ENCODE peak calls at places on chromosome 11, in ten cellular contexts. S is tibial artery; U is cardiac muscle cell; M is body of pancreas; B is A549; N is endothelial cell of umbilical vein; Q is CD8-positive, alpha-beta T cell; L is right atrium auricular region; H is heart right ventricle; K is MM.1S. Y is an unnamed sample.

GRCh38 chr11:31106963-31107576 is 262.5 kb downstream of the DCDC1 start:
- DNase-seq in S (peak), U (peak), M (peak), B (peak), N (peak), Q (no peak), L (peak), H (peak), K (peak), Y (peak)

GRCh38 chr11:48110509-48110766 is 106.2 kb upstream of the OR4B1 start:
- DNase-seq in S (no peak), U (no peak), M (no peak), B (no peak), N (no peak), Q (no peak), L (no peak), H (no peak), K (no peak), Y (no peak)

GRCh38 chr11:69352181-69352580 is 58.2 kb downstream of the MYEOV start:
- DNase-seq in S (no peak), U (no peak), M (no peak), B (no peak), N (peak), Q (no peak), L (peak), H (no peak), K (no peak), Y (no peak)

GRCh38 chr11:65870706-65871681 is 1.6 kb downstream of the EFEMP2 start:
- DNase-seq in S (no peak), U (no peak), M (no peak), B (no peak), N (no peak), Q (no peak), L (no peak), H (peak), K (peak), Y (peak)

GRCh38 chr11:87355614-87356013 is 317.9 kb downstream of the TMEM135 start:
- DNase-seq in S (no peak), U (no peak), M (no peak), B (no peak), N (no peak), Q (no peak), L (no peak), H (no peak), K (peak), Y (no peak)

GRCh38 chr11:131943296-131943695 is 572.9 kb downstream of the NTM start:
- DNase-seq in S (no peak), U (no peak), M (no peak), B (no peak), N (no peak), Q (no peak), L (no peak), H (no peak), K (no peak), Y (no peak)

GRCh38 chr11:129320485-129320884 is 55.2 kb upstream of the BARX2 start:
- DNase-seq in S (no peak), U (no peak), M (no peak), B (no peak), N (no peak), Q (no peak), L (no peak), H (no peak), K (no peak), Y (no peak)

GRCh38 chr11:83008581-83008923 is 63.1 kb downstream of the RAB30 start:
- DNase-seq in S (no peak), U (no peak), M (no peak), B (no peak), N (no peak), Q (no peak), L (no peak), H (no peak), K (no peak), Y (no peak)

GRCh38 chr11:118643995-118644345 is 35.5 kb downstream of the TREH start:
- DNase-seq in S (no peak), U (no peak), M (no peak), B (no peak), N (no peak), Q (no peak), L (no peak), H (no peak), K (no peak), Y (no peak)

DNA sequence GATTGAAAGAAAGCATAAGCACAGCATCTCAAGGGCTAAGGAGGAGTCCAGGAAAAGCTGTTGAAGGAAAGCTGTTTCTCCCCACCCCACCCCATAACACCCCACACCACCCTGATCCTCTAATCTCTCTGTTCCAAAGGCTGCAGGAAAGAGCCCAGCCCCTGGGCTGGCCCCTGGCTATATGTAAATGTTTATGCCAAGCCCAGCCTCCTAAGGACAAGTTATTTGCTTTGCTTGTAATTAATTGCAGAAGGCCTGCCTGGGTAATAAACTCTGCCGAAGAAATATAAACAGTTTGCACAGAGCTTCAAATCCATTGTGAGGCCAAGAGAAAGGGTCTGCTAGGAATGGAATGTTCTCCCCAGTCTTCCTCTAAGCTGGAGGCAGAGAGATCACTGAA is 21.2 kb downstream of the ARRB1 start:
- DNase-seq in S (no peak), U (no peak), M (no peak), B (no peak), N (peak), Q (no peak), L (no peak), H (no peak), K (no peak), Y (no peak)
- H3K27ac ChIP-seq in S (no peak), U (no peak), M (no peak), B (no peak), N (no peak), Q (no peak), L (no peak), H (no peak), K (no peak), Y (peak)

DNA sequence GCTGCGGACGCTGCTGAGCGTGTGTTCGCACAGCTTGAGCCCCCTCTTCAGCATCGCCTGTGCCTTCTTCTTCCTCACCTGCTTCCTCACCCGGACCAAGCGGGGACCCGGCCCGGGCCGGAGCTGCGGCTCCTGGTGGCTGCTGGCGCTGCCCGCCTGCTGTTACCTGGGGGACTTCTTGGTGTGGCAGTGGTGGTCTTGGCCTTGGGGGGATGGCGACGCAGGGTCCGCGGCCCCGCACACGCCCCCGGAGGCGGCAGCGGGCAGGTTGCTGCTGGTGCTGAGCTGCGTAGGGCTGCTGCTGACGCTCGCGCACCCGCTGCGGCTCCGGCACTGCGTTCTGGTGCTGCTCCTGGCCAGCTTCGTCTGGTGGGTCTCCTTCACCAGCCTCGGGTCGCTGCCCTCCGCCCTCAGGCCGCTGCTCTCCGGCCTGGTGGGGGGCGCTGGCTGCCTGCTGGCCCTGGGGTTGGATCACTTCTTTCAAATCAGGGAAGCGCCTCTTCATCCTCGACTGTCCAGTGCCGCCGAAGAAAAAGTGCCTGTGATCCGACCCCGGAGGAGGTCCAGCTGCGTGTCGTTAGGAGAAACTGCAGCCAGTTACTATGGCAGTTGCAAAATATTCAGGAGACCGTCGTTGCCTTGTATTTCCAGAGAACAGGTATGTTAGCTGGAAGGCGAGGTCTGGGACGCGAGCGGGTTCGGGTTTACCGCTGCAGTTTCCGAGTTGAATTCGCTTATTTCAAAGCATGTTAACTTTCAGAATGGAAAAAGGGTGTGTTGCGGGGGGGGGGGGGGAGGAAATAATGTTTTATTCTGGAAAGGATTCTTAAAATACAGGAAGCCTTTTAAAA is 1.0 kb downstream of the PDE3B start:
- DNase-seq in S (peak), U (peak), M (peak), B (peak), N (peak), Q (peak), L (no peak), H (peak), K (peak), Y (peak)
- H3K27ac ChIP-seq in S (no peak), U (peak), M (peak), B (peak), N (no peak), Q (peak), L (peak), H (peak), K (peak), Y (no peak)

GRCh38 chr11:833114-833791 is 501 bp downstream of the CD151 start:
- DNase-seq in S (no peak), U (peak), M (peak), B (peak), N (peak), Q (no peak), L (peak), H (no peak), K (peak), Y (peak)
- H3K27ac ChIP-seq in S (peak), U (peak), M (peak), B (peak), N (peak), Q (no peak), L (peak), H (peak), K (no peak), Y (peak)

DNA sequence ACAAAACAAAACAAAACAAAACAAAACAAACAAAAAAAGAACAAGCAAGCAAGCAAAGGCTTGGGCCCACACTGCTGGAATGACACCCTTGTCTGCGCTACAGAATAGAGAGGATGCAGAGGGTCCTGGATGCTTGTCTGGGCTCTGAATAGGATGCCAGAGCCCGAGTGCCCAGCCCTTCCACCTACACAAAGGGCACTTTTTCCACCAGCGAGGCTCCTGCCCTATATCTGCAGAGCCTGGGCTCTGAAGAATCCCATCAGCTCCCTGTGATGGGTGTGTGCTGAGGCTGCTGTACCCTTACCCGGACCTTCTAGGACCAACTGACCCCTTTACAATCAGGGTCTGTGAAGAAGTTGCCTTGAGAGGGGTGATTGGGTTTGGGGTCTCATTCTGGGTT is 221.2 kb downstream of the DSCAML1 start:
- DNase-seq in S (no peak), U (no peak), M (no peak), B (no peak), N (no peak), Q (no peak), L (no peak), H (no peak), K (no peak), Y (no peak)
- H3K27ac ChIP-seq in S (no peak), U (no peak), M (no peak), B (no peak), N (no peak), Q (no peak), L (no peak), H (no peak), K (no peak), Y (no peak)

GRCh38 chr11:125164091-125164421 is 495 bp upstream of the PKNOX2 start:
- DNase-seq in S (no peak), U (no peak), M (no peak), B (no peak), N (no peak), Q (no peak), L (no peak), H (no peak), K (no peak), Y (no peak)
- H3K27ac ChIP-seq in S (peak), U (no peak), M (no peak), B (no peak), N (no peak), Q (no peak), L (peak), H (peak), K (no peak), Y (no peak)